ENCODE peak calls at places on chromosomes 12 and 14, in four cellular contexts. K is T-helper 2 cell, V is iris pigment epithelial cell, U is NCI-H226. S is an unnamed sample.
A peak's percentile ranks its signal among the peaks of the same experiment; 100 is the strongest.

GRCh38 chr12:18849080-18849479 is 111.2 kb downstream of the CAPZA3 start:
- DNase-seq in K (no peak), V (peak; percentile 74), U (peak; percentile 14), S (no peak)

GRCh38 chr14:95307402-95308041 is 12.2 kb downstream of the CLMN start:
- DNase-seq in K (no peak), V (no peak), U (no peak), S (no peak)

GRCh38 chr14:58637391-58638230 is at the start of gene DACT1:
- DNase-seq in K (peak; percentile 26), V (peak; percentile 82), U (peak; percentile 50), S (peak; percentile 41)

GRCh38 chr12:6201199-6201608 is 1.0 kb downstream of the CD9 start:
- DNase-seq in K (no peak), V (no peak), U (no peak), S (no peak)

GRCh38 chr12:121784460-121784859 is 9.0 kb downstream of the RHOF start:
- DNase-seq in K (no peak), V (peak; percentile 82), U (peak; percentile 89), S (no peak)

GRCh38 chr12:113133036-113133435 is 2.5 kb downstream of the RASAL1 start:
- DNase-seq in K (no peak), V (no peak), U (no peak), S (no peak)

GRCh38 chr14:67526676-67527459 is 6.2 kb upstream of the PLEKHH1 start:
- DNase-seq in K (no peak), V (peak; percentile 57), U (peak; percentile 26), S (no peak)

GRCh38 chr14:22478670-22479069 is 110.4 kb downstream of the DAD1 start:
- DNase-seq in K (no peak), V (no peak), U (no peak), S (no peak)

GRCh38 chr12:45049912-45050318 is 984 bp downstream of the DBX2 start:
- DNase-seq in K (no peak), V (no peak), U (no peak), S (no peak)